ENCODE peak calls at places on chromosomes 6 and 20, in five cellular contexts. J, D, X, O and Q are unnamed samples.

GRCh38 chr20:36493801-36494114 is 47.6 kb upstream of the MYL9 start:
- DNase-seq in J (no peak), D (peak), X (no peak), O (peak), Q (no peak)

GRCh38 chr6:121437861-121438651 is 2.6 kb downstream of the GJA1 start:
- DNase-seq in J (no peak), D (peak), X (no peak), O (peak), Q (no peak)

GRCh38 chr6:54813901-54814300 is 32.7 kb upstream of the FAM83B start:
- DNase-seq in J (no peak), D (peak), X (no peak), O (no peak), Q (no peak)

GRCh38 chr20:54026300-54027064 is 43.9 kb downstream of the BCAS1 start:
- DNase-seq in J (no peak), D (no peak), X (no peak), O (no peak), Q (no peak)

GRCh38 chr20:63380346-63380870 is 19.3 kb upstream of the CHRNA4 start:
- DNase-seq in J (no peak), D (no peak), X (no peak), O (no peak), Q (no peak)

GRCh38 chr20:38727602-38728236 is 3.4 kb downstream of the SLC32A1 start:
- DNase-seq in J (no peak), D (no peak), X (no peak), O (no peak), Q (peak)

GRCh38 chr6:31083742-31084354 is 28.5 kb downstream of the C6orf15 start:
- DNase-seq in J (no peak), D (peak), X (peak), O (peak), Q (peak)

GRCh38 chr6:43742931-43743632 is 26.9 kb upstream of the VEGFA start:
- DNase-seq in J (no peak), D (no peak), X (no peak), O (no peak), Q (peak)

GRCh38 chr20:2381303-2381702 is 602 bp downstream of the TGM6 start:
- DNase-seq in J (no peak), D (no peak), X (no peak), O (no peak), Q (no peak)

GRCh38 chr20:4962257-4962855 is 39.0 kb downstream of the SLC23A2 start:
- DNase-seq in J (no peak), D (no peak), X (peak), O (no peak), Q (no peak)

GRCh38 chr6:22333802-22334201 is 37.0 kb upstream of the PRL start:
- DNase-seq in J (no peak), D (no peak), X (no peak), O (peak), Q (no peak)

GRCh38 chr6:4021862-4022715 is 56.8 kb downstream of the FAM217A start:
- DNase-seq in J (no peak), D (peak), X (peak), O (no peak), Q (no peak)

GRCh38 chr20:5400164-5400762 is 83.5 kb upstream of the PROKR2 start:
- DNase-seq in J (no peak), D (peak), X (peak), O (peak), Q (no peak)

GRCh38 chr6:92647630-92648029 is 771.7 kb downstream of the EPHA7 start:
- DNase-seq in J (no peak), D (peak), X (no peak), O (no peak), Q (no peak)

GRCh38 chr6:145507251-145507650 is 228.1 kb downstream of the EPM2A start:
- DNase-seq in J (no peak), D (no peak), X (no peak), O (no peak), Q (no peak)

GRCh38 chr6:44263357-44264100 is 1.8 kb downstream of the NFKBIE start:
- DNase-seq in J (no peak), D (peak), X (peak), O (no peak), Q (peak)

GRCh38 chr20:46683939-46684750 is 5.1 kb downstream of the TP53RK start:
- DNase-seq in J (peak), D (peak), X (peak), O (peak), Q (no peak)

GRCh38 chr6:35624341-35625070 is 64.2 kb downstream of the FKBP5 start:
- DNase-seq in J (no peak), D (peak), X (no peak), O (peak), Q (no peak)

GRCh38 chr20:48552550-48552949 is 275.2 kb downstream of the PREX1 start:
- DNase-seq in J (no peak), D (no peak), X (no peak), O (no peak), Q (no peak)

GRCh38 chr20:8473459-8473858 is 341.4 kb downstream of the PLCB1 start:
- DNase-seq in J (no peak), D (no peak), X (no peak), O (peak), Q (no peak)

GRCh38 chr6:147750420-147750819 is 241.9 kb downstream of the SAMD5 start:
- DNase-seq in J (no peak), D (no peak), X (no peak), O (no peak), Q (no peak)

GRCh38 chr20:63602321-63602720 is 24.6 kb downstream of the GMEB2 start:
- DNase-seq in J (no peak), D (no peak), X (no peak), O (no peak), Q (no peak)

GRCh38 chr6:157763129-157763893 is 59.7 kb upstream of the SNX9 start:
- DNase-seq in J (peak), D (peak), X (peak), O (peak), Q (no peak)

GRCh38 chr6:87747646-87748045 is 45.6 kb upstream of the AKIRIN2 start:
- DNase-seq in J (no peak), D (no peak), X (no peak), O (no peak), Q (no peak)

GRCh38 chr20:38125157-38126056 is 39.7 kb downstream of the TGM2 start:
- DNase-seq in J (peak), D (peak), X (no peak), O (peak), Q (no peak)

GRCh38 chr6:33427585-33428218 is 7.8 kb downstream of the SYNGAP1 start:
- DNase-seq in J (peak), D (no peak), X (peak), O (peak), Q (peak)

GRCh38 chr20:47544852-47545251 is 43.2 kb downstream of the NCOA3 start:
- DNase-seq in J (no peak), D (peak), X (no peak), O (peak), Q (no peak)

GRCh38 chr20:59997886-59998285 is 39.7 kb downstream of the CDH26 start:
- DNase-seq in J (no peak), D (no peak), X (no peak), O (no peak), Q (no peak)

GRCh38 chr6:81624443-81624842 is 128.0 kb downstream of the TENT5A start:
- DNase-seq in J (no peak), D (peak), X (no peak), O (peak), Q (no peak)

GRCh38 chr6:56168601-56169000 is 78.8 kb downstream of the COL21A1 start:
- DNase-seq in J (no peak), D (no peak), X (no peak), O (peak), Q (no peak)

GRCh38 chr6:804771-805170 is 111.8 kb upstream of the EXOC2 start:
- DNase-seq in J (no peak), D (no peak), X (no peak), O (no peak), Q (no peak)

GRCh38 chr6:13407709-13408695 is 79.4 kb downstream of the GFOD1 start:
- DNase-seq in J (peak), D (peak), X (peak), O (peak), Q (no peak)

GRCh38 chr6:120077489-120077888 is 727.9 kb upstream of the MAN1A1 start:
- DNase-seq in J (no peak), D (peak), X (peak), O (peak), Q (no peak)
- TF ChIP-seq CTCF in J (no peak), D (peak), X (no peak), O (peak), Q (no peak)

GRCh38 chr6:16238658-16239089 is 287 bp downstream of the GMPR start:
- DNase-seq in J (no peak), D (no peak), X (peak), O (no peak), Q (no peak)
- TF ChIP-seq CTCF in J (no peak), D (no peak), X (peak), O (no peak), Q (no peak)

DNA sequence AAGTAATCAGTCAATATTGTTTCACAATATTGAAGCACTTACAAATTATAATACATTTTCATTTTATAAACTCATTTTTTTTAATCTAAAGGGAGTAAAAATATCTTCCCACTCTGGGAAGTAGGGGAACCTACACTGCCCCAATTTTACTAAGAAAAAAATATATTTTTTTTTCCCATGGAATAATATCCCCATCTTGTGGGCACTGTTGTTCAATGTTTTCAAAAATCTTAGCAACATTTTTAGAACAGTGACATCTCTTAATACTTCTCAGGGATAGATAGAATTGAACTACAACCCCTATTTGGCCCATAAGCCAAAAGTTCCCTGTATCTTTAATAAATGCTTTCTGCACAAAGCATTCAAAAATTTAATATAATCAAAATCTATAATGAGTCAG is 42.9 kb downstream of the ARHGAP18 start:
- DNase-seq in J (no peak), D (peak), X (no peak), O (no peak), Q (no peak)
- TF ChIP-seq CTCF in J (no peak), D (peak), X (no peak), O (no peak), Q (no peak)

DNA sequence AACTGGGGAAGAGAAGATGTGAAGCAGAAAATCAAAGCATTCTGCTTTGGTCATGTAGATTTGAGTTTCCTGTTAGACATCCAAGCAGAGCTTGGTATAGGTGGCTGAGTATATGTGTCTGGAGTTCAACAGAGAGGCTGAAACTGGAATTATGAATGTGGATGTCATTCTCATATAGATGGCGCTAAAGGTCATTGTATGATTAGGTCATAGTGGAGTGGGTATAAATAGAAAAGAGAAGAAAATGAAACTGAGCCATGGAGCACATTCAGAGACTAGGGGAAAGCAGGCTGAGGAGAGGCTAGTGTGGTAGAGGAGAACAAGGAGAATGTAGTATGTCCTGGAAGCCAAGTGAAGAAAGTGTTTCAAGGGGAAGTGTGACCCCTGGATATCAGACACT is 295.6 kb upstream of the PLN start:
- DNase-seq in J (no peak), D (no peak), X (no peak), O (no peak), Q (peak)
- TF ChIP-seq CTCF in J (no peak), D (no peak), X (peak), O (no peak), Q (no peak)

GRCh38 chr6:111804627-111805235 is 68.5 kb downstream of the FYN start:
- DNase-seq in J (no peak), D (peak), X (peak), O (peak), Q (peak)
- TF ChIP-seq CTCF in J (peak), D (peak), X (no peak), O (no peak), Q (peak)

GRCh38 chr6:137040393-137040792 is 4.4 kb downstream of the IL20RA start:
- DNase-seq in J (no peak), D (no peak), X (no peak), O (no peak), Q (no peak)

GRCh38 chr6:137046871-137047412 is 2.2 kb upstream of the IL20RA start:
- DNase-seq in J (no peak), D (no peak), X (no peak), O (peak), Q (no peak)

GRCh38 chr6:137045221-137045789 is 540 bp upstream of the IL20RA start:
- DNase-seq in J (no peak), D (no peak), X (no peak), O (peak), Q (no peak)

GRCh38 chr6:137043710-137044365 is 927 bp downstream of the IL20RA start:
- DNase-seq in J (no peak), D (peak), X (no peak), O (peak), Q (peak)

GRCh38 chr6:137044366-137045220 is at the start of gene IL20RA:
- DNase-seq in J (peak), D (no peak), X (no peak), O (peak), Q (peak)
- TF ChIP-seq CTCF in J (no peak), D (no peak), X (no peak), O (no peak), Q (no peak)

GRCh38 chr6:11575408-11576033 is 38.0 kb downstream of the TMEM170B start:
- DNase-seq in J (no peak), D (peak), X (peak), O (peak), Q (peak)
- TF ChIP-seq CTCF in J (peak), D (no peak), X (peak), O (peak), Q (peak)

GRCh38 chr6:41659935-41660334 is 21.7 kb downstream of the MDFI start:
- DNase-seq in J (peak), D (no peak), X (no peak), O (no peak), Q (no peak)
- TF ChIP-seq CTCF in J (no peak), D (no peak), X (no peak), O (no peak), Q (no peak)

GRCh38 chr6:47437592-47437991 is 40.0 kb upstream of the CD2AP start:
- DNase-seq in J (no peak), D (no peak), X (peak), O (no peak), Q (peak)

GRCh38 chr6:47440722-47441121 is 36.9 kb upstream of the CD2AP start:
- DNase-seq in J (no peak), D (no peak), X (no peak), O (no peak), Q (peak)

GRCh38 chr6:47438481-47439347 is 38.9 kb upstream of the CD2AP start:
- DNase-seq in J (no peak), D (no peak), X (no peak), O (no peak), Q (peak)

GRCh38 chr6:47435254-47435612 is 42.4 kb upstream of the CD2AP start:
- DNase-seq in J (no peak), D (no peak), X (no peak), O (no peak), Q (no peak)

GRCh38 chr6:47439348-47439668 is 38.3 kb upstream of the CD2AP start:
- DNase-seq in J (no peak), D (no peak), X (no peak), O (no peak), Q (no peak)
- TF ChIP-seq CTCF in J (no peak), D (no peak), X (no peak), O (no peak), Q (no peak)